ENCODE peak calls at places on chromosomes 13 and 19, in ten cellular contexts. U is mucosa of descending colon, Q is A549, Y is right atrium auricular region, O is mammary epithelial cell, V is tibial nerve, S is breast epithelium, C is IMR-90, G is lung, J is osteoblast. A is an unnamed sample. For H3K4me1, the result is how much of the 10 kb centered on the place peaks cover.

GRCh38 chr13:34926513-34926912 is 15.6 kb upstream of the NBEA start:
- DNase-seq in U (no peak), Q (peak), Y (no peak), O (peak), V (no peak), S (no peak), C (peak), G (no peak), J (no peak), A (no peak)

GRCh38 chr13:85277753-85278152 is 521.5 kb downstream of the SLITRK6 start:
- DNase-seq in U (no peak), Q (peak), Y (no peak), O (no peak), V (no peak), S (no peak), C (peak), G (no peak), J (no peak), A (no peak)

GRCh38 chr13:113668491-113668971 is 1.5 kb downstream of the GRK1 start:
- DNase-seq in U (peak), Q (no peak), Y (no peak), O (no peak), V (no peak), S (no peak), C (no peak), G (no peak), J (peak), A (no peak)

GRCh38 chr19:55341191-55342043 is 1.7 kb downstream of the KMT5C start:
- DNase-seq in U (peak), Q (peak), Y (peak), O (peak), V (peak), S (peak), C (peak), G (peak), J (peak), A (no peak)

GRCh38 chr19:45913874-45914830 is at the start of gene NANOS2:
- DNase-seq in U (no peak), Q (peak), Y (no peak), O (no peak), V (no peak), S (no peak), C (no peak), G (no peak), J (peak), A (no peak)

GRCh38 chr19:43575156-43575950 is at the start of the genes PINLYP and XRCC1:
- DNase-seq in U (peak), Q (peak), Y (peak), O (peak), V (peak), S (peak), C (peak), G (peak), J (peak), A (peak)

GRCh38 chr13:35988648-35989081 is 142.5 kb downstream of the DCLK1 start:
- DNase-seq in U (no peak), Q (no peak), Y (no peak), O (peak), V (no peak), S (no peak), C (no peak), G (no peak), J (no peak), A (no peak)

GRCh38 chr13:51425410-51426042 is 27.3 kb downstream of the INTS6 start:
- DNase-seq in U (no peak), Q (no peak), Y (no peak), O (no peak), V (no peak), S (no peak), C (peak), G (no peak), J (peak), A (no peak)

GRCh38 chr19:33396701-33397535 is 23.4 kb downstream of the CEBPG start:
- DNase-seq in U (peak), Q (no peak), Y (no peak), O (no peak), V (no peak), S (no peak), C (no peak), G (no peak), J (peak), A (no peak)

GRCh38 chr19:39406656-39407393 is at the start of gene ZFP36:
- DNase-seq in U (peak), Q (peak), Y (peak), O (peak), V (peak), S (peak), C (peak), G (peak), J (peak), A (peak)

GRCh38 chr13:42066542-42066941 is 18.1 kb downstream of the DGKH start:
- DNase-seq in U (no peak), Q (no peak), Y (no peak), O (no peak), V (no peak), S (no peak), C (peak), G (no peak), J (peak), A (no peak)

GRCh38 chr19:47107953-47108746 is 5.4 kb downstream of the ZC3H4 start:
- DNase-seq in U (no peak), Q (no peak), Y (no peak), O (peak), V (no peak), S (no peak), C (peak), G (no peak), J (no peak), A (no peak)

GRCh38 chr19:19209372-19209771 is 2.4 kb upstream of the NCAN start:
- DNase-seq in U (no peak), Q (no peak), Y (no peak), O (no peak), V (no peak), S (no peak), C (no peak), G (no peak), J (peak), A (no peak)

GRCh38 chr13:94641432-94641941 is 39.8 kb downstream of the GPR180 start:
- DNase-seq in U (no peak), Q (peak), Y (no peak), O (peak), V (no peak), S (no peak), C (peak), G (no peak), J (peak), A (no peak)

DNA sequence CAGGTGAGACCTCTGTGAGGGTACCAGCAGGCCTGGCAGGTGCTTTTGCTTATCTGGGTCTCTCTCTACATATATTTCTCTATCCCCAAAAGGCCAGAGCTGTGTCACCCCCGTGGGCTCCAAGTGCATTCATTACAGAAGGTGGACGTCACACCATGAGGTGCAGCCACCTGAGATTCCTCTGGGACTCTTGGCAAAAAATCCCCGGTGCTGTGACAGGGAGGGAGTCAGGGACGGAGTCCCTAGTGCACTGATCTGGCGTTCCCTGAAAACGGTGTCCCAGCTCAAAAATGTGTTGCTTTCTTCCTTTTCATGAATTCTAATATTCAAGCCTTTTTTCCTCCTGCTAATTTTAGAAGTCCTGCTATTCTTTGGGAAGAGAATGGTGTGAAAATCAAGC is 13.5 kb downstream of the TSHZ3 start:
- DNase-seq in U (no peak), Q (no peak), Y (no peak), O (no peak), V (no peak), S (no peak), C (no peak), G (no peak), J (no peak), A (no peak)
- H3K4me1 ChIP-seq in U (under half), Q (under half), Y (under half), O (half or more), V (under half), S (under half), C (half or more), G (under half), J (under half), A (under half)

GRCh38 chr13:44259045-44260042 is 114.3 kb upstream of the SERP2 start:
- DNase-seq in U (no peak), Q (peak), Y (no peak), O (peak), V (peak), S (no peak), C (peak), G (peak), J (peak), A (peak)
- H3K4me3 ChIP-seq in U (no peak), Q (no peak), Y (no peak), O (no peak), V (no peak), S (no peak), C (no peak), G (no peak), J (no peak), A (no peak)

DNA sequence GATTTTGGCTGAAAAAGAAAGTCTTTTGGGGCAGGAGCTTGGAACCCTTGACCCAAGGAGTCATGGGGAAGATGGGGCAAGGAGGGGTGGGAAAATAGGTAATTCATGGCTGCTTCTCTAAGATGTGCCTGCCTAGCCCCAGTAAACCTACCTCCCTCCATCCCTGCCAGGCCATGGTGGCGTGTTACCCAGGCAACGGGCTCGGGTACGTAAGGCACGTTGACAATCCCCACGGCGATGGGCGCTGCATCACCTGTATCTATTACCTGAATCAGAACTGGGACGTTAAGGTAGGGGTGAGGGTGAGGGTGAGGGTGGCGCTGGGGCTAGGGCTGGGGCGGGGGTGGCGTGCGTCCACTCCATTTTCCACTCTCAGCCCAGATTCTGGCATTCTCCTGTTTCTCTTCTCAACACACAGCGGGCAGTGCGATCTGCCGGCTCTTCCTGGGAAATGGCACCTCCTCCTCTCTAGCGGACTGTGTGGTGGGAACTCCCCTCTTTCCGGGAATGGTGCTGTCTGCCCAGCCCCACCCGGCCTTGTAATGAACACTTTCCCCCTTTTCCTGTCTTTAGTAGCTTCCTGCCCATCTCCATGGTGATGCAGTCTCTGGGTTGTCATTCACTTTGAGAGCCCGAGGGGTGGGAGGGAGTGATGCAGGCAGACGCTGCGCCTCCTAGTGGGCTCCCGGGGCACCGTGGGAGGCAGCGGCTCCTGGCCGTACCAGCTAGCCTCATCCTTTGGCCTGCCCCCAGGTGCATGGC is 7.6 kb downstream of the EGLN2 start:
- DNase-seq in U (peak), Q (peak), Y (peak), O (peak), V (peak), S (peak), C (peak), G (peak), J (peak), A (peak)
- H3K4me1 ChIP-seq in U (half or more), Q (under half), Y (half or more), O (under half), V (half or more), S (under half), C (under half), G (under half), J (under half), A (under half)

GRCh38 chr13:96089139-96089538 is 768 bp upstream of the HS6ST3 start:
- DNase-seq in U (no peak), Q (no peak), Y (no peak), O (no peak), V (no peak), S (no peak), C (no peak), G (no peak), J (peak), A (no peak)

GRCh38 chr13:96091164-96091931 is 1.4 kb downstream of the HS6ST3 start:
- DNase-seq in U (peak), Q (no peak), Y (no peak), O (no peak), V (no peak), S (no peak), C (no peak), G (no peak), J (peak), A (no peak)

GRCh38 chr13:96091932-96092253 is 2.0 kb downstream of the HS6ST3 start:
- DNase-seq in U (no peak), Q (no peak), Y (no peak), O (no peak), V (no peak), S (no peak), C (no peak), G (no peak), J (peak), A (no peak)

GRCh38 chr13:96090240-96091101 is 564 bp downstream of the HS6ST3 start:
- DNase-seq in U (no peak), Q (no peak), Y (no peak), O (no peak), V (no peak), S (no peak), C (no peak), G (no peak), J (peak), A (no peak)

DNA sequence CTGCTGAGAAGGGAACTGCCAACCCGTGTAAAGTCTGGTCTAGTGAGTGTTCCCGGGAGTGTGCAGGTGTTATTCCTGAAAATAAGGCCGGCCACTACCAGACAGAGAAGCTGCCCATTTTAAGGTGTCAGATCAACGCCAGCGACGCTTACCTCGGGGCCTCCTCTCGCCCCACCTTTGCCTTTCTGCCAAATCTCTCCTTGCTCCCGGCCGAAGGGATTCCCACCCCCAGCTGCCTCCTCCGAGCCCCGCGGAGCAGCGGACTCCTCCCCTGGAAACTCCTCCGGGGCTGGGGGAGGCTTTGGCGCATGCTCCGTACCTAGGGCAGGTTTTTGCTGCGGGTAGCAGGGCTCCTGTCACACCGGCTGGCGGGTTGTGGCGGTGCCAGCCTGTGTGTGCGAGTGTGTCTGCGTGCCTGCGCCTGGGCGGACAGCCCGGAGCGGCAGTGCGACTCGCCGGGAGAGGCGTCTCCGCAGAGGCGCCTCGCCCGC is at the start of gene HS6ST3:
- DNase-seq in U (peak), Q (peak), Y (no peak), O (peak), V (no peak), S (no peak), C (no peak), G (no peak), J (peak), A (no peak)
- H3K4me3 ChIP-seq in U (no peak), Q (peak), Y (peak), O (peak), V (no peak), S (peak), C (peak), G (peak), J (peak), A (peak)

DNA sequence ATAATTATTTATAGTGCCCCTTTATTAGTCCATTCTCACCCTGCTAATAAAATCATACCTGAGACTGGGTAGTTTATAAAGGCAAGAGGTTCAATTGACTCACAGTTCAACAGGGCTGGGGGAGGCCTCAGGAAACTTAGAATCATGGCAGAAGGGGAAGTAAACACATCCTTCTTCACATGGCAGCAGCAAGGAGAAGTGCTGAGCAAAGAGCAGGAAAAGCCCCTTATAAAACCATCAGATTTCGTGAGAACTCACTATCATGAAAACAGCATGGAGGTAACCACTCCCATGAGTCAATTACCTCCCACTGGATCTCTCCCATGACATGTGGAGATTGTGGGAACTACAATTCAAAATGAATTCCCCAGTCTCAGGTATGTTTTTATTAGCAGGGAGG is 89.9 kb upstream of the STARD13 start:
- DNase-seq in U (no peak), Q (no peak), Y (no peak), O (no peak), V (no peak), S (no peak), C (no peak), G (no peak), J (no peak), A (no peak)
- H3K4me1 ChIP-seq in U (under half), Q (under half), Y (under half), O (under half), V (under half), S (under half), C (under half), G (under half), J (under half), A (under half)

GRCh38 chr19:42132851-42133528 is 744 bp upstream of the POU2F2 start:
- DNase-seq in U (peak), Q (peak), Y (no peak), O (peak), V (peak), S (peak), C (no peak), G (peak), J (peak), A (no peak)

GRCh38 chr19:42131149-42132029 is 857 bp downstream of the POU2F2 start:
- DNase-seq in U (no peak), Q (no peak), Y (no peak), O (no peak), V (no peak), S (no peak), C (no peak), G (no peak), J (peak), A (no peak)

GRCh38 chr19:42129399-42130253 is 2.6 kb downstream of the POU2F2 start:
- DNase-seq in U (peak), Q (no peak), Y (no peak), O (peak), V (peak), S (no peak), C (peak), G (peak), J (peak), A (no peak)

GRCh38 chr19:42132030-42132628 is at the start of gene POU2F2:
- DNase-seq in U (peak), Q (no peak), Y (no peak), O (no peak), V (peak), S (peak), C (no peak), G (peak), J (peak), A (no peak)

GRCh38 chr19:42130254-42130573 is 2.0 kb downstream of the POU2F2 start:
- DNase-seq in U (no peak), Q (no peak), Y (no peak), O (peak), V (no peak), S (no peak), C (no peak), G (no peak), J (peak), A (no peak)
- H3K4me3 ChIP-seq in U (no peak), Q (no peak), Y (no peak), O (no peak), V (no peak), S (no peak), C (no peak), G (no peak), J (no peak), A (peak)

GRCh38 chr19:49595819-49596404 is 4.9 kb downstream of the PRR12 start:
- DNase-seq in U (no peak), Q (no peak), Y (no peak), O (no peak), V (no peak), S (no peak), C (no peak), G (no peak), J (peak), A (no peak)
- H3K4me1 ChIP-seq in U (under half), Q (under half), Y (under half), O (under half), V (under half), S (under half), C (under half), G (under half), J (under half), A (under half)

GRCh38 chr13:38781539-38781938 is 94.7 kb downstream of the FREM2 start:
- DNase-seq in U (no peak), Q (no peak), Y (no peak), O (no peak), V (no peak), S (no peak), C (no peak), G (no peak), J (no peak), A (no peak)

GRCh38 chr13:38785490-38785889 is 98.6 kb downstream of the FREM2 start:
- DNase-seq in U (no peak), Q (no peak), Y (no peak), O (no peak), V (no peak), S (no peak), C (no peak), G (no peak), J (no peak), A (no peak)

GRCh38 chr13:38785047-38785446 is 98.2 kb downstream of the FREM2 start:
- DNase-seq in U (no peak), Q (no peak), Y (no peak), O (no peak), V (no peak), S (no peak), C (no peak), G (no peak), J (no peak), A (no peak)

GRCh38 chr13:38787550-38787949 is 100.7 kb downstream of the FREM2 start:
- DNase-seq in U (no peak), Q (no peak), Y (no peak), O (no peak), V (no peak), S (no peak), C (no peak), G (no peak), J (no peak), A (no peak)

DNA sequence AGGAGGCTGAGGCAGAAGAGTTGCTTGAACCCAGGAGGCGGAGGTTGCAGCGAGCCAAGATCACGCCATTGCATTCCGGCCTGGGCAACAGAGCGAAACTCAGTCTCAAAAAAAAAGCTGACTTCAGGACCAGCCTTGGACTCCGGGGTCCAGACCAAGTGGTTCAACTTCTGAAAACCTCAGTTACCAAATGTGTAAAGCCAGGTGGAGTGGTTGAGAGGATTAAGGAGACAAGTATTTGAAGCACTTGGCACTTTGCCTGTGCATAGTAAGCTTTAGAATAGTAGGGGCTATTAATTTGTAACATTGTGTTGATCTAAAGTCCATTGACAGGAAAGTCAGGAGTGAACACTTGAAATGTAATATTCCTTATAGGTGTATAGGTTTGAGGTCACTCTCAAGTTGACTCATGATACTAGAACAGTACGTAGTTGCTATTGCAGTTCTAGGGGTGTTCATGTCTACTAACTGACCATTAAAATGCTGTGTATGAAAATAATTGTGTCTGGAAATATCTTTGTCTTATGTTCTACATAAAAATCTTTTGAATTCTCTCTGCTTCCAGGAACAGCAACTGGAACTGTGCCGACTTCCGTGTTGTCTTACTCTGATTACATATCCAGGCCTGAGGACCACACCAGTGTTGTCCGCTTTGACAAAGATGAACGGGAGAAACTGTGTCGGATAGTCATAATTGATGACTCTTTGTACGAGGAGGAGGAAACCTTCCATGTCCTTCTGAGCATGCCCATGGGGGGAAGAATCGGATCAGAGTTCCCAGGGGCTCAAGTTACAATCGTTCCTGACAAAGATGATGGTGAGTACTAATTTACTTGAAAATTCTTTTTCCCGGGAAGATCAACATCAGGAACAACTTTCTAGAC is 97.4 kb downstream of the FREM2 start:
- DNase-seq in U (no peak), Q (no peak), Y (no peak), O (no peak), V (peak), S (no peak), C (no peak), G (peak), J (peak), A (no peak)
- H3K4me3 ChIP-seq in U (no peak), Q (no peak), Y (no peak), O (no peak), V (no peak), S (no peak), C (no peak), G (peak), J (no peak), A (no peak)